ENCODE peak calls at places on chromosome 17, in ten cellular contexts. E is EL; K is NCI-H1694 treated with DMSO at 0.1 percent for 48 hours; C is NCI-H1092; F is HEK293T; J is NCI-H1436; I is DMS79; R is GM23248; W is AG20443; Z is activated CD4-positive, alpha-beta T cell treated with anti-CD3 and anti-CD28 coated beads, Interleukin-2, amount 10 ng/mL, durations not matched to agents 7 days and 5 days. O is an unnamed sample.

GRCh38 chr17:63696381-63696961 is 3.5 kb downstream of the LIMD2 start:
- DNase-seq in E (peak; percentile 40), W (peak; percentile 56), R (peak; percentile 60), J (peak; percentile 11), K (no peak), F (peak; percentile 63), C (no peak), I (no peak), Z (peak; percentile 52), O (no peak)

GRCh38 chr17:58267347-58268324 is 13.1 kb downstream of the MPO start:
- DNase-seq in Z (no peak), R (no peak), C (no peak), W (no peak), F (no peak), J (no peak), I (no peak), K (no peak), E (no peak), O (no peak)

GRCh38 chr17:79610151-79610645 is 653 bp downstream of the RBFOX3 start:
- DNase-seq in R (no peak), J (no peak), C (no peak), E (no peak), F (no peak), Z (no peak), K (no peak), W (no peak), I (no peak), O (no peak)

GRCh38 chr17:62692721-62693431 is 65.4 kb downstream of the MRC2 start:
- DNase-seq in E (peak; percentile 42), C (no peak), J (peak; percentile 25), I (no peak), F (peak; percentile 63), K (peak; percentile 74), R (peak; percentile 61), W (peak; percentile 65), Z (no peak), O (no peak)

GRCh38 chr17:18277076-18277475 is 16.6 kb downstream of the MIEF2 start:
- DNase-seq in W (no peak), R (no peak), Z (no peak), I (no peak), K (no peak), E (no peak), C (no peak), J (no peak), F (no peak), O (no peak)

GRCh38 chr17:64773836-64774761 is 112.0 kb upstream of the SMURF2 start:
- DNase-seq in E (peak; percentile 87), W (peak; percentile 39), C (no peak), F (peak; percentile 82), I (peak; percentile 20), Z (no peak), R (peak; percentile 60), K (no peak), J (peak; percentile 84), O (no peak)

GRCh38 chr17:74851612-74852236 is 8.0 kb downstream of the GRIN2C start:
- DNase-seq in K (no peak), R (no peak), Z (no peak), E (no peak), I (no peak), F (no peak), J (no peak), C (no peak), W (no peak), O (no peak)

GRCh38 chr17:37551788-37552187 is 57.4 kb downstream of the SYNRG start:
- DNase-seq in W (no peak), Z (no peak), J (no peak), F (no peak), I (no peak), E (no peak), C (no peak), K (no peak), R (peak; percentile 56), O (no peak)

GRCh38 chr17:31476525-31477416 is 85.3 kb downstream of the RAB11FIP4 start:
- DNase-seq in K (no peak), Z (no peak), I (no peak), W (no peak), R (no peak), C (no peak), F (no peak), J (no peak), E (no peak), O (no peak)

GRCh38 chr17:30720013-30720471 is 104.5 kb downstream of the CRLF3 start:
- DNase-seq in R (no peak), C (no peak), J (no peak), E (no peak), I (no peak), F (no peak), Z (no peak), W (no peak), K (no peak), O (no peak)

GRCh38 chr17:13864551-13864950 is 204.8 kb upstream of the COX10 start:
- DNase-seq in I (no peak), C (no peak), F (no peak), K (no peak), E (peak; percentile 64), Z (no peak), W (peak; percentile 58), J (no peak), R (peak; percentile 83), O (no peak)

GRCh38 chr17:50203086-50203485 is 1.7 kb upstream of the COL1A1 start:
- DNase-seq in Z (no peak), R (peak; percentile 91), F (no peak), E (peak; percentile 59), I (no peak), W (peak; percentile 74), K (no peak), J (no peak), C (no peak), O (no peak)

GRCh38 chr17:80979547-80980378 is 11.9 kb upstream of the CHMP6 start:
- DNase-seq in W (no peak), Z (no peak), J (no peak), I (no peak), C (no peak), F (no peak), E (no peak), R (no peak), K (no peak), O (no peak)

GRCh38 chr17:6473128-6473767 is 29.0 kb downstream of the PIMREG start:
- DNase-seq in W (peak; percentile 94), R (peak; percentile 81), I (peak; percentile 20), Z (peak; percentile 73), J (peak; percentile 40), C (peak; percentile 4), F (peak; percentile 87), K (peak; percentile 45), E (peak; percentile 73), O (peak; percentile 42)

GRCh38 chr17:48520631-48521045 is 10.2 kb downstream of the HOXB1 start:
- DNase-seq in I (no peak), R (peak; percentile 66), Z (no peak), J (no peak), K (no peak), F (no peak), C (no peak), W (peak; percentile 47), E (peak; percentile 30), O (no peak)

GRCh38 chr17:17837380-17837821 is 615 bp upstream of the SREBF1 start:
- DNase-seq in E (peak; percentile 87), F (no peak), R (peak; percentile 87), C (no peak), K (no peak), W (peak; percentile 70), I (no peak), J (no peak), Z (no peak), O (no peak)

GRCh38 chr17:36808181-36808661 is 129.1 kb upstream of the LHX1 start:
- DNase-seq in K (no peak), E (no peak), J (peak; percentile 9), I (no peak), R (peak; percentile 30), W (peak; percentile 50), F (peak; percentile 16), C (no peak), Z (no peak), O (no peak)

GRCh38 chr17:76495663-76496400 is 5.4 kb downstream of the RHBDF2 start:
- DNase-seq in W (no peak), F (no peak), J (no peak), Z (no peak), R (no peak), E (no peak), K (no peak), C (no peak), I (no peak), O (no peak)

GRCh38 chr17:20120835-20121234 is 111.7 kb downstream of the SPECC1 start:
- DNase-seq in R (no peak), W (no peak), K (peak; percentile 95), J (no peak), F (no peak), Z (no peak), E (no peak), C (no peak), I (no peak), O (no peak)

GRCh38 chr17:78794399-78794798 is 12.3 kb upstream of the CYTH1 start:
- DNase-seq in J (no peak), W (no peak), I (no peak), K (no peak), E (no peak), C (no peak), R (no peak), Z (no peak), F (no peak), O (no peak)

GRCh38 chr17:6145946-6146345 is 75.8 kb downstream of the WSCD1 start:
- DNase-seq in E (no peak), R (no peak), I (no peak), C (no peak), F (no peak), J (no peak), K (no peak), W (no peak), Z (no peak), O (no peak)

GRCh38 chr17:76547183-76547641 is 7.4 kb downstream of the PRCD start:
- DNase-seq in Z (peak; percentile 79), W (peak; percentile 65), J (peak; percentile 80), K (peak; percentile 92), E (peak; percentile 70), C (peak; percentile 69), F (peak; percentile 74), I (no peak), R (peak; percentile 77), O (peak; percentile 49)

GRCh38 chr17:1286379-1287106 is 7.1 kb downstream of the TRARG1 start:
- DNase-seq in K (no peak), E (no peak), J (no peak), F (no peak), I (no peak), C (no peak), Z (no peak), R (no peak), W (no peak), O (no peak)

GRCh38 chr17:77208217-77208808 is 67.5 kb downstream of the SEC14L1 start:
- DNase-seq in E (peak; percentile 46), Z (no peak), F (peak; percentile 39), C (peak; percentile 24), I (no peak), W (peak; percentile 76), J (no peak), R (peak; percentile 82), K (peak; percentile 17), O (no peak)